ENCODE peak calls at places on chromosomes 4 and X, in seven cellular contexts. L is upper lobe of right lung; D is CD8-positive, alpha-beta memory T cell; O is uterus; X is adrenal gland; J is ascending aorta; E is HAP-1. Q is an unnamed sample. For H3K4me1, the result is how much of the 10 kb centered on the place peaks cover.

GRCh38 chr4:78938474-78938867 is 767 bp downstream of the PAQR3 start:
- DNase-seq in L (no peak), D (no peak), O (no peak), X (no peak), J (no peak), E (no peak), Q (no peak)

GRCh38 chrX:18984381-18985185 is 669 bp upstream of the PHKA2 start:
- DNase-seq in L (peak), D (peak), O (peak), X (peak), J (peak), E (peak), Q (peak)

GRCh38 chrX:119583431-119584059 is 9.2 kb downstream of the UBE2A start:
- DNase-seq in L (no peak), D (no peak), O (no peak), X (no peak), J (no peak), E (no peak), Q (no peak)

GRCh38 chrX:153723351-153724251 is 586 bp downstream of the BCAP31 start:
- DNase-seq in L (peak), D (no peak), O (peak), X (no peak), J (no peak), E (peak), Q (peak)

GRCh38 chr4:10741961-10742699 is 57.6 kb upstream of the CLNK start:
- DNase-seq in L (no peak), D (no peak), O (no peak), X (no peak), J (no peak), E (no peak), Q (no peak)

GRCh38 chrX:46882266-46882665 is 30.0 kb upstream of the JADE3 start:
- DNase-seq in L (no peak), D (no peak), O (no peak), X (no peak), J (no peak), E (peak), Q (no peak)

GRCh38 chr4:165293927-165294649 is 33.4 kb upstream of the MSMO1 start:
- DNase-seq in L (no peak), D (no peak), O (no peak), X (no peak), J (no peak), E (no peak), Q (no peak)

GRCh38 chr4:1770791-1771231 is 22.3 kb upstream of the FGFR3 start:
- DNase-seq in L (no peak), D (no peak), O (no peak), X (no peak), J (no peak), E (no peak), Q (no peak)

GRCh38 chr4:79213702-79214101 is 112.2 kb downstream of the NAA11 start:
- DNase-seq in L (no peak), D (no peak), O (no peak), X (no peak), J (no peak), E (no peak), Q (no peak)

GRCh38 chrX:39839371-39839770 is 258.4 kb downstream of the BCOR start:
- DNase-seq in L (no peak), D (no peak), O (no peak), X (no peak), J (no peak), E (no peak), Q (no peak)

GRCh38 chrX:50905334-50905733 is 5.2 kb upstream of the BMP15 start:
- DNase-seq in L (no peak), D (no peak), O (no peak), X (no peak), J (no peak), E (peak), Q (no peak)

GRCh38 chr4:81676552-81676951 is 204.8 kb upstream of the RASGEF1B start:
- DNase-seq in L (no peak), D (no peak), O (peak), X (no peak), J (no peak), E (no peak), Q (no peak)

GRCh38 chr4:85500110-85500867 is 25.3 kb downstream of the ARHGAP24 start:
- DNase-seq in L (no peak), D (no peak), O (no peak), X (no peak), J (no peak), E (no peak), Q (no peak)

GRCh38 chr4:1404573-1405248 is 1.5 kb downstream of the NKX1-1 start:
- DNase-seq in L (peak), D (no peak), O (no peak), X (no peak), J (peak), E (no peak), Q (peak)

GRCh38 chr4:128823025-128823661 is 13.6 kb downstream of the JADE1 start:
- DNase-seq in L (no peak), D (no peak), O (no peak), X (no peak), J (no peak), E (no peak), Q (no peak)

GRCh38 chr4:142840516-142841123 is 5.5 kb downstream of the INPP4B start:
- DNase-seq in L (no peak), D (peak), O (no peak), X (no peak), J (no peak), E (no peak), Q (no peak)

GRCh38 chr4:83889802-83890201 is 353.9 kb downstream of the GPAT3 start:
- DNase-seq in L (no peak), D (no peak), O (no peak), X (no peak), J (no peak), E (no peak), Q (no peak)

GRCh38 chr4:37383579-37384229 is 139.2 kb downstream of the NWD2 start:
- DNase-seq in L (no peak), D (no peak), O (no peak), X (peak), J (no peak), E (peak), Q (no peak)

GRCh38 chrX:3345281-3346081 is 971 bp downstream of the MXRA5 start:
- DNase-seq in L (peak), D (no peak), O (peak), X (peak), J (no peak), E (no peak), Q (peak)

GRCh38 chrX:68238568-68238967 is 194.7 kb downstream of the OPHN1 start:
- DNase-seq in L (no peak), D (no peak), O (no peak), X (no peak), J (no peak), E (peak), Q (no peak)

GRCh38 chr4:78543424-78544238 is 7.9 kb upstream of the ANXA3 start:
- DNase-seq in L (no peak), D (no peak), O (no peak), X (no peak), J (no peak), E (no peak), Q (no peak)

GRCh38 chrX:76987381-76987780 is 459.8 kb upstream of the FGF16 start:
- DNase-seq in L (no peak), D (no peak), O (no peak), X (no peak), J (no peak), E (no peak), Q (no peak)

GRCh38 chr4:15778191-15778741 is at the start of gene CD38:
- DNase-seq in L (peak), D (no peak), O (no peak), X (no peak), J (no peak), E (peak), Q (peak)

GRCh38 chr4:38967260-38968095 is 64.7 kb downstream of the TMEM156 start:
- DNase-seq in L (no peak), D (no peak), O (no peak), X (no peak), J (no peak), E (no peak), Q (no peak)

GRCh38 chr4:139523076-139523475 is 32.9 kb downstream of the SETD7 start:
- DNase-seq in L (no peak), D (no peak), O (no peak), X (no peak), J (no peak), E (no peak), Q (no peak)

GRCh38 chr4:84063618-84064017 is 435.5 kb downstream of the NKX6-1 start:
- DNase-seq in L (no peak), D (no peak), O (no peak), X (no peak), J (no peak), E (no peak), Q (no peak)

GRCh38 chr4:74121643-74122579 is 22.9 kb upstream of the CXCL2 start:
- DNase-seq in L (no peak), D (no peak), O (no peak), X (no peak), J (no peak), E (no peak), Q (no peak)

GRCh38 chr4:74120086-74120485 is 21.1 kb upstream of the CXCL2 start:
- DNase-seq in L (no peak), D (no peak), O (no peak), X (no peak), J (no peak), E (no peak), Q (no peak)

GRCh38 chr4:74123065-74123728 is 24.2 kb upstream of the CXCL2 start:
- DNase-seq in L (no peak), D (no peak), O (no peak), X (peak), J (peak), E (peak), Q (no peak)

GRCh38 chr4:74117024-74117534 is 18.1 kb upstream of the CXCL2 start:
- DNase-seq in L (peak), D (no peak), O (peak), X (peak), J (peak), E (no peak), Q (peak)

GRCh38 chr4:74118600-74119351 is 19.8 kb upstream of the CXCL2 start:
- DNase-seq in L (no peak), D (no peak), O (no peak), X (no peak), J (no peak), E (no peak), Q (no peak)
- H3K4me1 ChIP-seq in L (under half), D (under half), O (under half), X (under half), J (under half), E (under half), Q (under half)

GRCh38 chr4:153248641-153249198 is 44.5 kb downstream of the TRIM2 start:
- DNase-seq in L (no peak), D (no peak), O (no peak), X (no peak), J (no peak), E (no peak), Q (no peak)
- H3K4me1 ChIP-seq in L (under half), D (under half), O (under half), X (under half), J (under half), E (under half), Q (under half)

GRCh38 chr4:76200771-76201224 is 12.8 kb downstream of the SCARB2 start:
- DNase-seq in L (no peak), D (no peak), O (no peak), X (no peak), J (no peak), E (no peak), Q (peak)

GRCh38 chr4:76197001-76197743 is 16.5 kb downstream of the SCARB2 start:
- DNase-seq in L (no peak), D (no peak), O (no peak), X (no peak), J (no peak), E (no peak), Q (no peak)

GRCh38 chr4:76198411-76199237 is 15.0 kb downstream of the SCARB2 start:
- DNase-seq in L (no peak), D (peak), O (peak), X (peak), J (no peak), E (peak), Q (peak)

GRCh38 chr4:76197971-76198410 is 15.6 kb downstream of the SCARB2 start:
- DNase-seq in L (peak), D (peak), O (peak), X (no peak), J (no peak), E (peak), Q (peak)

GRCh38 chr4:76199664-76200211 is 13.9 kb downstream of the SCARB2 start:
- DNase-seq in L (no peak), D (no peak), O (no peak), X (no peak), J (no peak), E (no peak), Q (no peak)
- H3K4me1 ChIP-seq in L (half or more), D (under half), O (under half), X (half or more), J (under half), E (under half), Q (half or more)

GRCh38 chr4:48038666-48039065 is 22.1 kb downstream of the NIPAL1 start:
- DNase-seq in L (no peak), D (no peak), O (no peak), X (no peak), J (no peak), E (no peak), Q (no peak)
- H3K4me1 ChIP-seq in L (under half), D (under half), O (under half), X (under half), J (under half), E (under half), Q (under half)

DNA sequence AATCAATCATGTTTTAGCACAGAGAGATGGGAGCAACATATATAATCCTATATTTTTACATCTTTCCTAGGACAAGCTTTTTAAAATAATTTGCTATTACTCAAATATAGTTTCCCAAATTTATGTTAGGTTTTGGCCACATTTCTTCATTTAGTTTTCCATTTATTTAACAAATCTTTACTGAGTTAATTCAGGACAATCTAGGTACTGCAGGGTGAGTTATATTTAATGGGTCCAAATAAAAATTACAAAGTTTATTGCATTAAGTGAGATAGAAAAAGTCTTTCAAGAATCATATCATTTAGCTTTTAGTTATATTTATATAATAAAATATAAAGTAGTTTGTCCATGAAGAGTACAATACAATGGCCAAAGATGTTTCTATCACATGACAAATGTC is 269.2 kb downstream of the EPHA5 start:
- DNase-seq in L (no peak), D (no peak), O (no peak), X (no peak), J (no peak), E (no peak), Q (no peak)
- H3K4me1 ChIP-seq in L (under half), D (under half), O (under half), X (under half), J (under half), E (under half), Q (under half)

GRCh38 chr4:42643685-42644084 is 13.2 kb downstream of the ATP8A1 start:
- DNase-seq in L (no peak), D (no peak), O (no peak), X (peak), J (no peak), E (no peak), Q (no peak)
- H3K4me1 ChIP-seq in L (under half), D (half or more), O (under half), X (under half), J (under half), E (under half), Q (half or more)

DNA sequence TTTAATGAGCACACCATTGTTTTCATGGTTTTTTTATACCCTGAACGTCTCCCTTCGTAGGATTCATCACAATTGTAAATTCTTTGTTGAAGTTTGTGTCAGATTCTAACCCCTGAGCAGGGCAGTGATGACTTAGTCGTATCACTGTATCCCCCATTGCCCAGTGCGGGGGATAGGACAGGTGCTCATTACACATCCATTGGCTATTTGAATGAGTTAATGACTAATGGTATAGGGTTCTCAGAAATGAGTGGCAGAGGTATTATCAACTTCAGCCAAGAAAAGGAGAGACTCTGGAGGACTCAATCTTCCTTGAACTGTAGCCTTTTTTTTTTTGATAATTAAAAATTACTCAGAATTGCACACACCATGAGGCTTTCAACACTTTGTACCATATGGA is 64.6 kb downstream of the SYNPO2 start:
- DNase-seq in L (no peak), D (no peak), O (no peak), X (no peak), J (no peak), E (no peak), Q (no peak)
- H3K4me1 ChIP-seq in L (under half), D (under half), O (under half), X (under half), J (under half), E (under half), Q (under half)

GRCh38 chrX:139112432-139112831 is 400.9 kb upstream of the FGF13 start:
- DNase-seq in L (no peak), D (no peak), O (no peak), X (no peak), J (no peak), E (no peak), Q (no peak)
- H3K4me1 ChIP-seq in L (under half), D (under half), O (under half), X (under half), J (under half), E (under half), Q (under half)

Q was measured in psoas muscle.